ENCODE peak calls at places on chromosomes 11 and 22, in four cellular contexts. One of them, this sample, is unnamed.
A peak's percentile ranks its signal among the peaks of the same experiment; 100 is the strongest.

GRCh38 chr22:23774922-23775436 is 2.3 kb downstream of the MMP11 start:
- DNase-seq in OCI-LY7: no peak
- DNase-seq in kidney epithelial cell: no peak
- DNase-seq in spleen: no peak
- DNase-seq in this sample: no peak

GRCh38 chr22:40055143-40055926 is 60.6 kb downstream of the FAM83F start:
- DNase-seq in spleen: no peak
- DNase-seq in kidney epithelial cell: no peak
- DNase-seq in OCI-LY7: peak; percentile 31
- DNase-seq in this sample: no peak

GRCh38 chr11:22875869-22876473 is 15.7 kb upstream of the CCDC179 start:
- DNase-seq in OCI-LY7: peak; percentile 83
- DNase-seq in kidney epithelial cell: peak; percentile 56
- DNase-seq in spleen: no peak
- DNase-seq in this sample: no peak

GRCh38 chr22:22410121-22410520 is 98.4 kb downstream of the ZNF280B start:
- DNase-seq in spleen: peak; percentile 92
- DNase-seq in OCI-LY7: peak; percentile 92
- DNase-seq in kidney epithelial cell: no peak
- DNase-seq in this sample: no peak

GRCh38 chr11:66835762-66836405 is 7.4 kb upstream of the RCE1 start:
- DNase-seq in spleen: no peak
- DNase-seq in kidney epithelial cell: no peak
- DNase-seq in OCI-LY7: no peak
- DNase-seq in this sample: no peak

GRCh38 chr22:39494471-39495120 is 7.5 kb upstream of the MIEF1 start:
- DNase-seq in spleen: no peak
- DNase-seq in OCI-LY7: no peak
- DNase-seq in kidney epithelial cell: no peak
- DNase-seq in this sample: no peak

GRCh38 chr11:105179542-105180278 is 40.1 kb upstream of the CARD18 start:
- DNase-seq in OCI-LY7: no peak
- DNase-seq in spleen: no peak
- DNase-seq in kidney epithelial cell: no peak
- DNase-seq in this sample: no peak

GRCh38 chr22:22802346-22802970 is 85.2 kb upstream of the IGLL5 start:
- DNase-seq in spleen: no peak
- DNase-seq in OCI-LY7: peak; percentile 56
- DNase-seq in kidney epithelial cell: no peak
- DNase-seq in this sample: no peak

GRCh38 chr11:11843642-11844041 is 1.9 kb downstream of the USP47 start:
- DNase-seq in kidney epithelial cell: no peak
- DNase-seq in OCI-LY7: no peak
- DNase-seq in spleen: no peak
- DNase-seq in this sample: no peak

GRCh38 chr22:46355369-46355995 is 20.0 kb downstream of the TRMU start:
- DNase-seq in OCI-LY7: peak; percentile 65
- DNase-seq in spleen: peak; percentile 86
- DNase-seq in kidney epithelial cell: no peak
- DNase-seq in this sample: no peak

GRCh38 chr11:14414470-14415461 is 55.8 kb upstream of the RRAS2 start:
- DNase-seq in kidney epithelial cell: no peak
- DNase-seq in spleen: no peak
- DNase-seq in OCI-LY7: no peak
- DNase-seq in this sample: no peak

GRCh38 chr11:110059706-110060430 is 33.3 kb upstream of the ZC3H12C start:
- DNase-seq in OCI-LY7: no peak
- DNase-seq in spleen: no peak
- DNase-seq in kidney epithelial cell: no peak
- DNase-seq in this sample: no peak

GRCh38 chr22:19970479-19971275 is 29.1 kb upstream of the TXNRD2 start:
- DNase-seq in kidney epithelial cell: no peak
- DNase-seq in spleen: peak; percentile 93
- DNase-seq in OCI-LY7: peak; percentile 68
- DNase-seq in this sample: no peak

GRCh38 chr11:35142481-35143207 is 3.7 kb downstream of the CD44 start:
- DNase-seq in spleen: no peak
- DNase-seq in kidney epithelial cell: no peak
- DNase-seq in OCI-LY7: peak; percentile 43
- DNase-seq in this sample: no peak

GRCh38 chr11:131695889-131696429 is 325.5 kb downstream of the NTM start:
- DNase-seq in kidney epithelial cell: no peak
- DNase-seq in spleen: no peak
- DNase-seq in OCI-LY7: no peak
- DNase-seq in this sample: no peak

GRCh38 chr11:26558191-26558590 is 13.9 kb downstream of the MUC15 start:
- DNase-seq in OCI-LY7: no peak
- DNase-seq in kidney epithelial cell: no peak
- DNase-seq in spleen: no peak
- DNase-seq in this sample: no peak

GRCh38 chr11:99148352-99148751 is 127.6 kb downstream of the CNTN5 start:
- DNase-seq in spleen: no peak
- DNase-seq in kidney epithelial cell: no peak
- DNase-seq in OCI-LY7: no peak
- DNase-seq in this sample: no peak

GRCh38 chr11:121451982-121452608 is at the start of gene SORL1:
- DNase-seq in kidney epithelial cell: no peak
- DNase-seq in OCI-LY7: peak; percentile 86
- DNase-seq in spleen: peak; percentile 95
- DNase-seq in this sample: no peak

GRCh38 chr22:45548991-45549736 is 46.5 kb downstream of the FBLN1 start:
- DNase-seq in spleen: no peak
- DNase-seq in OCI-LY7: no peak
- DNase-seq in kidney epithelial cell: no peak
- DNase-seq in this sample: peak; percentile 85

GRCh38 chr11:2582958-2583604 is 116.7 kb downstream of the KCNQ1OT1 start:
- DNase-seq in OCI-LY7: no peak
- DNase-seq in kidney epithelial cell: no peak
- DNase-seq in spleen: peak; percentile 74
- DNase-seq in this sample: peak; percentile 90

GRCh38 chr22:44567846-44568493 is 69.9 kb upstream of the RTL6 start:
- DNase-seq in OCI-LY7: peak; percentile 66
- DNase-seq in kidney epithelial cell: no peak
- DNase-seq in spleen: peak; percentile 79
- DNase-seq in this sample: no peak

GRCh38 chr22:35409783-35410662 is 10.1 kb downstream of the MCM5 start:
- DNase-seq in spleen: peak; percentile 92
- DNase-seq in kidney epithelial cell: no peak
- DNase-seq in OCI-LY7: peak; percentile 90
- DNase-seq in this sample: no peak

GRCh38 chr11:61079416-61080150 is 22.7 kb upstream of the CD5 start:
- DNase-seq in spleen: no peak
- DNase-seq in OCI-LY7: no peak
- DNase-seq in kidney epithelial cell: no peak
- DNase-seq in this sample: no peak

GRCh38 chr22:39183991-39184585 is 31.6 kb upstream of the CBX7 start:
- DNase-seq in spleen: peak; percentile 55
- DNase-seq in OCI-LY7: no peak
- DNase-seq in kidney epithelial cell: no peak
- DNase-seq in this sample: peak; percentile 68

GRCh38 chr22:46672731-46673130 is 52.5 kb downstream of the GRAMD4 start:
- DNase-seq in kidney epithelial cell: no peak
- DNase-seq in OCI-LY7: peak; percentile 33
- DNase-seq in spleen: no peak
- DNase-seq in this sample: no peak

GRCh38 chr11:127195791-127196190 is 195.2 kb upstream of the KIRREL3 start:
- DNase-seq in OCI-LY7: no peak
- DNase-seq in spleen: no peak
- DNase-seq in kidney epithelial cell: no peak
- DNase-seq in this sample: no peak

GRCh38 chr11:7668911-7669310 is 4.4 kb downstream of the CYB5R2 start:
- DNase-seq in spleen: no peak
- DNase-seq in OCI-LY7: no peak
- DNase-seq in kidney epithelial cell: no peak
- DNase-seq in this sample: no peak

GRCh38 chr11:57320719-57321387 is 3.9 kb downstream of the TNKS1BP1 start:
- DNase-seq in spleen: no peak
- DNase-seq in OCI-LY7: no peak
- DNase-seq in kidney epithelial cell: no peak
- DNase-seq in this sample: no peak

GRCh38 chr11:87421422-87421821 is 383.7 kb downstream of the TMEM135 start:
- DNase-seq in spleen: no peak
- DNase-seq in OCI-LY7: peak; percentile 82
- DNase-seq in kidney epithelial cell: peak; percentile 49
- DNase-seq in this sample: no peak

GRCh38 chr11:16613401-16614381 is 124.8 kb upstream of the C11orf58 start:
- DNase-seq in spleen: peak; percentile 90
- DNase-seq in OCI-LY7: peak; percentile 64
- DNase-seq in kidney epithelial cell: no peak
- DNase-seq in this sample: peak; percentile 94

GRCh38 chr22:17921871-17922821 is 102.2 kb downstream of the MICAL3 start:
- DNase-seq in OCI-LY7: no peak
- DNase-seq in spleen: no peak
- DNase-seq in kidney epithelial cell: no peak
- DNase-seq in this sample: no peak

GRCh38 chr22:17919276-17920144 is 104.9 kb downstream of the MICAL3 start:
- DNase-seq in kidney epithelial cell: no peak
- DNase-seq in spleen: no peak
- DNase-seq in OCI-LY7: no peak
- DNase-seq in this sample: no peak

GRCh38 chr22:17918840-17919239 is 105.5 kb downstream of the MICAL3 start:
- DNase-seq in spleen: no peak
- DNase-seq in OCI-LY7: no peak
- DNase-seq in kidney epithelial cell: peak; percentile 37
- DNase-seq in this sample: no peak

GRCh38 chr22:17920992-17921650 is 103.2 kb downstream of the MICAL3 start:
- DNase-seq in OCI-LY7: no peak
- DNase-seq in spleen: no peak
- DNase-seq in kidney epithelial cell: no peak
- DNase-seq in this sample: no peak

GRCh38 chr22:17920145-17920605 is 104.2 kb downstream of the MICAL3 start:
- DNase-seq in kidney epithelial cell: no peak
- DNase-seq in OCI-LY7: no peak
- DNase-seq in spleen: peak; percentile 81
- DNase-seq in this sample: no peak
- TF ChIP-seq CTCF in kidney epithelial cell: no peak
- TF ChIP-seq CTCF in OCI-LY7: no peak
- TF ChIP-seq CTCF in spleen: no peak
- TF ChIP-seq CTCF in this sample: no peak

DNA sequence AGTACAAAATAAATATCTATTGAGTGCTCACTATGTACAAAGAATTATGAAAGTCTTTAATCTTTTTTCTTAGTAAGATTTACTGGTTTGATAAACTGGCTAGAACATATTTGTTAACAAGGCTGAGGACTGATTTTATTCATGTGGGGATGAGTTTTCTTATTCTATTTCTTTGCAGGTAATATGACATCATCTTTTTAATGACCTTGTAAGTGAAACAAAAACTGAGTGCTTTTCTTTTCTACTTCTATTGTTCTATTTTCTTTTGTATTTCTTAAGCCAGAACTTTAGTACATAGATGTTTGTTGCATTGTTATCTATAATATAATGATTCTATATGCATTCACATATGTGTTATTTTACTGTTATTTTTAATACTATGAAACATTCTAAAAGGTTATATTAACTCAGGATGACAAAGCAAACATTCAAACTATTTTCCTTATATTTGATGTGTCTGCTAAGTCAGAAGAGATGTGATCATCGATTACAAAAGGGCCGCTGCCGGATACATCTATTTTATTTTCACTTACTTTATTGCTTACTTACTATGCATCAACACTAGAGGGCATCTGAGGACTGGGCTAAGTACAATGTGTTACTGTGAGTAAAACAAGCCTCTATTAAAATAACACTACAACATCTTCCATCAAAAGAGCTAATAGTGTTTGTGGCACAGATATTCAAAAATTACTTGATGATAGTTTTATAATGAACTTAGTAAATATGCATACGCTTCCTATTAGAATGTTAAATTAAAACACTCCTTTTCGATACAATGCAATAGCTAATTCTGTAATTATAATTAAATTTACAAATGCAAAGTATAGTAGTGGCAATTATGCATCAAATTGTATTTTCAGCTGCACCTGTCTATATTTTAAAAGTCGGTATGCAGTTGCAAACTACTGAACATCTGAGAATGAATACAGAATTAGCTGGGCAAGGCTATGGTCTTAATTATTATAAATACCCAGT is 110.8 kb upstream of the ARHGAP42 start:
- DNase-seq in OCI-LY7: peak; percentile 44
- DNase-seq in kidney epithelial cell: no peak
- DNase-seq in spleen: no peak
- DNase-seq in this sample: no peak
- TF ChIP-seq CTCF in OCI-LY7: peak; percentile 90
- TF ChIP-seq CTCF in kidney epithelial cell: peak; percentile 74
- TF ChIP-seq CTCF in spleen: peak; percentile 62
- TF ChIP-seq CTCF in this sample: peak; percentile 93

DNA sequence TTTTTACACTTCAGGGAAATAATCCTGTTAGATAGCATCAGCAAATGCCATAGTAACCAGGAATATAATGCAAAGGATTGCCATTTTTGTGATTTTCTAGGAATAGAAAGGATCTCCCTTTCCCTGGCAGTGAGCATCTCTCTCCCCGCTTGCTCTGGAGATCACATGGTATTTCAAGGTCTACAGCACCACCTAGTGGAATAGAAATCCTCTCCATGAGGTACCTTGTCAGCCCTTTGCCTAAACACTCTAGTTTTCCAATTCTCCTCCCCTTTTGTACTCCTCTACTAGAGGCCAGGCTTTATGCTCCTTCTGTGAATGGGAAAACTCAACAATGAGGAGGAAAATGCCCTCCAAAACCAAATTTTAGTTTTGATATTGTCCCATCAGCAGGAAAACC is 78.4 kb downstream of the XRRA1 start:
- DNase-seq in kidney epithelial cell: no peak
- DNase-seq in spleen: no peak
- DNase-seq in OCI-LY7: peak; percentile 63
- DNase-seq in this sample: no peak
- TF ChIP-seq CTCF in kidney epithelial cell: peak; percentile 4
- TF ChIP-seq CTCF in spleen: peak; percentile 30
- TF ChIP-seq CTCF in OCI-LY7: peak; percentile 80
- TF ChIP-seq CTCF in this sample: peak; percentile 57

DNA sequence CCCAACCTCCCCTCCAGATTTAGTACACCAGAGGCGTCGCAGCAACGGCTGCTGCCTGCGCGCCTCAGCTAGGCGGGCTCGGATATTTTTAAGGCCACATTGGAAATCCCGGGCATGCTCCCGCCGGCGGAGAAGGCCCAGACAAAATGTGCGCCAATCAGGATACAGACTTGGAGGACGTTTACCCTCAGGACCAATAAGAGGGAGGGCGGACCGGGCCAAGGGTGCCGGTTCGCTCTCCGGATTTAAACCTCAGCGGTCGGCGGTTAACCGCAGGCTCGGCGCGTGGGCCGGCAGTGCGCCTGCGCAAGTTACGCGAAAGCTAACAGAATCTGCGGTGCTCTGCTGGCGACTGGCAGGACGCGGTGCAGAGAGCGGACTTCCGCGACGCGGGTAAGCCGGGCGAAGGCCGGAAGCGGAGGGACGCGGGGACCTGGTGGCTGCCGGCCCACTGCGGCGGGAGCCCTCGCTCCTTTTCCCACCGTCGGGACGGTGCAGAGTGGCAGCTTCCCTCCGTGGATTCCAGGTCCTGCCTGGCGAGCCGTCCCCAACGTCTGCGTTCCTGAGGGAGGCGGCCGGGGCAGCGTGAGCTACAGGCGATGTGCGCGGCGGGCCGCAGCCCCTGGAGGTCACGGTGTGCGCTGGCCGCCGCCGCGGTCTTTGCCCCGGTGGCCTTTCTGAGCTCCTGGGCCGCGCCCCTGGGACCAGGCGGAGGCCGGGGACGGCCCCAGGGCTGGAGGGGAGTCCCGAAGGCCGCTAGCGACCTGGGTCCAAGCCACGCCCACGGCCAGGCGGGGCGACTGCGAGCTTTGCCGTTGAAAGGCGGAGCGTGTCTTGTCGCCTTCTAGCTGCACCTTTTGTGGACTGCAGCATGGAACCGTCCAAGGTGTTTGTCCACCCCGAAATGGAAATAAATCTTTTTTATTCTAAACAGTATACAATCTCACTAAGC is at the start of gene HYLS1:
- DNase-seq in spleen: peak; percentile 98
- DNase-seq in kidney epithelial cell: peak; percentile 88
- DNase-seq in OCI-LY7: peak; percentile 98
- DNase-seq in this sample: peak; percentile 96
- TF ChIP-seq CTCF in spleen: peak; percentile 26
- TF ChIP-seq CTCF in kidney epithelial cell: peak; percentile 17
- TF ChIP-seq CTCF in OCI-LY7: peak; percentile 57
- TF ChIP-seq CTCF in this sample: peak; percentile 60

This sample was measured in chondrocyte.